ENCODE peak calls at places on chromosomes 6 and 20, in nine cellular contexts. One of them, this sample, is unnamed.

GRCh38 chr6:165602291-165602690 is 60.8 kb downstream of the PDE10A start:
- DNase-seq in HTR-8/SVneo: no peak
- DNase-seq in NCI-H446: no peak
- DNase-seq in colonic mucosa: no peak
- DNase-seq in central memory CD4-positive, alpha-beta T cell: no peak
- DNase-seq in esophagus squamous epithelium: no peak
- DNase-seq in HCEC 1CT: no peak
- DNase-seq in neural progenitor cell: no peak
- DNase-seq in psoas muscle: no peak
- DNase-seq in this sample: no peak

GRCh38 chr6:25670793-25671513 is 18.9 kb downstream of the SCGN start:
- DNase-seq in NCI-H446: no peak
- DNase-seq in psoas muscle: no peak
- DNase-seq in esophagus squamous epithelium: no peak
- DNase-seq in HCEC 1CT: peak; percentile 43
- DNase-seq in central memory CD4-positive, alpha-beta T cell: no peak
- DNase-seq in neural progenitor cell: no peak
- DNase-seq in colonic mucosa: no peak
- DNase-seq in HTR-8/SVneo: no peak
- DNase-seq in this sample: no peak

GRCh38 chr20:19412254-19412653 is 199.8 kb downstream of the SLC24A3 start:
- DNase-seq in psoas muscle: no peak
- DNase-seq in NCI-H446: no peak
- DNase-seq in esophagus squamous epithelium: no peak
- DNase-seq in neural progenitor cell: no peak
- DNase-seq in central memory CD4-positive, alpha-beta T cell: no peak
- DNase-seq in HTR-8/SVneo: no peak
- DNase-seq in colonic mucosa: no peak
- DNase-seq in HCEC 1CT: no peak
- DNase-seq in this sample: no peak

GRCh38 chr6:158717341-158718328 is 67.8 kb downstream of the SYTL3 start:
- DNase-seq in colonic mucosa: no peak
- DNase-seq in central memory CD4-positive, alpha-beta T cell: peak; percentile 34
- DNase-seq in HCEC 1CT: no peak
- DNase-seq in NCI-H446: no peak
- DNase-seq in psoas muscle: no peak
- DNase-seq in neural progenitor cell: no peak
- DNase-seq in HTR-8/SVneo: no peak
- DNase-seq in esophagus squamous epithelium: no peak
- DNase-seq in this sample: no peak

GRCh38 chr6:159533568-159533967 is 159.5 kb downstream of the SOD2 start:
- DNase-seq in HCEC 1CT: peak; percentile 29
- DNase-seq in NCI-H446: peak; percentile 12
- DNase-seq in colonic mucosa: no peak
- DNase-seq in psoas muscle: no peak
- DNase-seq in central memory CD4-positive, alpha-beta T cell: no peak
- DNase-seq in esophagus squamous epithelium: no peak
- DNase-seq in neural progenitor cell: no peak
- DNase-seq in HTR-8/SVneo: no peak
- DNase-seq in this sample: no peak

GRCh38 chr6:167907837-167908681 is 81.3 kb downstream of the AFDN start:
- DNase-seq in colonic mucosa: peak; percentile 71
- DNase-seq in HTR-8/SVneo: peak; percentile 13
- DNase-seq in HCEC 1CT: peak; percentile 7
- DNase-seq in central memory CD4-positive, alpha-beta T cell: no peak
- DNase-seq in neural progenitor cell: no peak
- DNase-seq in psoas muscle: no peak
- DNase-seq in esophagus squamous epithelium: no peak
- DNase-seq in NCI-H446: no peak
- DNase-seq in this sample: no peak

GRCh38 chr6:5619249-5619648 is 357.9 kb downstream of the FARS2 start:
- DNase-seq in central memory CD4-positive, alpha-beta T cell: peak; percentile 9
- DNase-seq in HCEC 1CT: no peak
- DNase-seq in neural progenitor cell: no peak
- DNase-seq in NCI-H446: no peak
- DNase-seq in esophagus squamous epithelium: no peak
- DNase-seq in HTR-8/SVneo: no peak
- DNase-seq in colonic mucosa: no peak
- DNase-seq in psoas muscle: no peak
- DNase-seq in this sample: peak; percentile 25

GRCh38 chr6:85323435-85324040 is 126.3 kb upstream of the NT5E start:
- DNase-seq in NCI-H446: peak; percentile 73
- DNase-seq in colonic mucosa: peak; percentile 83
- DNase-seq in neural progenitor cell: peak; percentile 89
- DNase-seq in esophagus squamous epithelium: no peak
- DNase-seq in HCEC 1CT: peak; percentile 62
- DNase-seq in central memory CD4-positive, alpha-beta T cell: peak; percentile 39
- DNase-seq in HTR-8/SVneo: peak; percentile 60
- DNase-seq in psoas muscle: peak; percentile 45
- DNase-seq in this sample: peak; percentile 51

GRCh38 chr20:55140631-55141030 is 665.2 kb downstream of the DOK5 start:
- DNase-seq in colonic mucosa: no peak
- DNase-seq in HCEC 1CT: no peak
- DNase-seq in central memory CD4-positive, alpha-beta T cell: no peak
- DNase-seq in esophagus squamous epithelium: no peak
- DNase-seq in HTR-8/SVneo: no peak
- DNase-seq in psoas muscle: peak; percentile 18
- DNase-seq in neural progenitor cell: no peak
- DNase-seq in NCI-H446: no peak
- DNase-seq in this sample: no peak

GRCh38 chr6:21131406-21131805 is 462.1 kb upstream of the SOX4 start:
- DNase-seq in NCI-H446: no peak
- DNase-seq in colonic mucosa: no peak
- DNase-seq in HTR-8/SVneo: no peak
- DNase-seq in central memory CD4-positive, alpha-beta T cell: no peak
- DNase-seq in HCEC 1CT: no peak
- DNase-seq in neural progenitor cell: no peak
- DNase-seq in esophagus squamous epithelium: no peak
- DNase-seq in psoas muscle: no peak
- DNase-seq in this sample: no peak

GRCh38 chr6:71410164-71410566 is 121.6 kb downstream of the OGFRL1 start:
- DNase-seq in esophagus squamous epithelium: no peak
- DNase-seq in HCEC 1CT: no peak
- DNase-seq in psoas muscle: no peak
- DNase-seq in neural progenitor cell: no peak
- DNase-seq in HTR-8/SVneo: no peak
- DNase-seq in central memory CD4-positive, alpha-beta T cell: no peak
- DNase-seq in NCI-H446: no peak
- DNase-seq in colonic mucosa: no peak
- DNase-seq in this sample: no peak

GRCh38 chr6:155301867-155302266 is 12.4 kb downstream of the TFB1M start:
- DNase-seq in neural progenitor cell: peak; percentile 66
- DNase-seq in central memory CD4-positive, alpha-beta T cell: no peak
- DNase-seq in HTR-8/SVneo: no peak
- DNase-seq in psoas muscle: no peak
- DNase-seq in NCI-H446: no peak
- DNase-seq in HCEC 1CT: no peak
- DNase-seq in colonic mucosa: no peak
- DNase-seq in esophagus squamous epithelium: no peak
- DNase-seq in this sample: no peak

GRCh38 chr6:75936682-75937081 is 135.8 kb downstream of the IMPG1 start:
- DNase-seq in psoas muscle: no peak
- DNase-seq in HTR-8/SVneo: no peak
- DNase-seq in esophagus squamous epithelium: no peak
- DNase-seq in neural progenitor cell: no peak
- DNase-seq in central memory CD4-positive, alpha-beta T cell: no peak
- DNase-seq in NCI-H446: no peak
- DNase-seq in HCEC 1CT: no peak
- DNase-seq in colonic mucosa: no peak
- DNase-seq in this sample: no peak

GRCh38 chr6:36999467-37000125 is 5.9 kb upstream of the FGD2 start:
- DNase-seq in esophagus squamous epithelium: no peak
- DNase-seq in HTR-8/SVneo: no peak
- DNase-seq in neural progenitor cell: no peak
- DNase-seq in HCEC 1CT: no peak
- DNase-seq in colonic mucosa: no peak
- DNase-seq in psoas muscle: no peak
- DNase-seq in NCI-H446: peak; percentile 26
- DNase-seq in central memory CD4-positive, alpha-beta T cell: no peak
- DNase-seq in this sample: no peak

GRCh38 chr6:55713411-55713810 is 134.4 kb upstream of the HMGCLL1 start:
- DNase-seq in colonic mucosa: no peak
- DNase-seq in central memory CD4-positive, alpha-beta T cell: no peak
- DNase-seq in NCI-H446: no peak
- DNase-seq in esophagus squamous epithelium: no peak
- DNase-seq in psoas muscle: no peak
- DNase-seq in HCEC 1CT: peak; percentile 85
- DNase-seq in HTR-8/SVneo: no peak
- DNase-seq in neural progenitor cell: no peak
- DNase-seq in this sample: no peak

GRCh38 chr6:149756261-149756636 is 6.7 kb downstream of the PCMT1 start:
- DNase-seq in neural progenitor cell: no peak
- DNase-seq in central memory CD4-positive, alpha-beta T cell: no peak
- DNase-seq in HTR-8/SVneo: no peak
- DNase-seq in esophagus squamous epithelium: no peak
- DNase-seq in psoas muscle: no peak
- DNase-seq in colonic mucosa: no peak
- DNase-seq in NCI-H446: no peak
- DNase-seq in HCEC 1CT: no peak
- DNase-seq in this sample: no peak

GRCh38 chr20:4764805-4765204 is 43.1 kb downstream of the PRND start:
- DNase-seq in central memory CD4-positive, alpha-beta T cell: no peak
- DNase-seq in psoas muscle: no peak
- DNase-seq in colonic mucosa: no peak
- DNase-seq in esophagus squamous epithelium: no peak
- DNase-seq in HTR-8/SVneo: no peak
- DNase-seq in neural progenitor cell: no peak
- DNase-seq in NCI-H446: no peak
- DNase-seq in HCEC 1CT: no peak
- DNase-seq in this sample: no peak

GRCh38 chr20:50992733-50993457 is 30.0 kb downstream of the KCNG1 start:
- DNase-seq in esophagus squamous epithelium: no peak
- DNase-seq in colonic mucosa: peak; percentile 74
- DNase-seq in central memory CD4-positive, alpha-beta T cell: peak; percentile 27
- DNase-seq in HTR-8/SVneo: peak; percentile 95
- DNase-seq in psoas muscle: no peak
- DNase-seq in NCI-H446: peak; percentile 85
- DNase-seq in HCEC 1CT: peak; percentile 52
- DNase-seq in neural progenitor cell: peak; percentile 85
- DNase-seq in this sample: peak; percentile 33

GRCh38 chr6:43983632-43984031 is 143.6 kb downstream of the MRPL14 start:
- DNase-seq in HTR-8/SVneo: no peak
- DNase-seq in esophagus squamous epithelium: no peak
- DNase-seq in neural progenitor cell: no peak
- DNase-seq in central memory CD4-positive, alpha-beta T cell: no peak
- DNase-seq in NCI-H446: no peak
- DNase-seq in colonic mucosa: no peak
- DNase-seq in HCEC 1CT: no peak
- DNase-seq in psoas muscle: no peak
- DNase-seq in this sample: no peak

GRCh38 chr20:23136893-23137745 is 51.0 kb upstream of the CD93 start:
- DNase-seq in HTR-8/SVneo: peak; percentile 40
- DNase-seq in neural progenitor cell: no peak
- DNase-seq in NCI-H446: no peak
- DNase-seq in central memory CD4-positive, alpha-beta T cell: no peak
- DNase-seq in esophagus squamous epithelium: no peak
- DNase-seq in HCEC 1CT: no peak
- DNase-seq in colonic mucosa: no peak
- DNase-seq in psoas muscle: peak; percentile 89
- DNase-seq in this sample: no peak

GRCh38 chr6:14542670-14543366 is 425.2 kb downstream of the CD83 start:
- DNase-seq in central memory CD4-positive, alpha-beta T cell: no peak
- DNase-seq in neural progenitor cell: no peak
- DNase-seq in HCEC 1CT: peak; percentile 72
- DNase-seq in esophagus squamous epithelium: no peak
- DNase-seq in colonic mucosa: no peak
- DNase-seq in HTR-8/SVneo: peak; percentile 44
- DNase-seq in NCI-H446: no peak
- DNase-seq in psoas muscle: no peak
- DNase-seq in this sample: peak; percentile 10

GRCh38 chr6:34663887-34664269 is 32.7 kb downstream of the ILRUN start:
- DNase-seq in HTR-8/SVneo: no peak
- DNase-seq in colonic mucosa: no peak
- DNase-seq in psoas muscle: no peak
- DNase-seq in HCEC 1CT: peak; percentile 35
- DNase-seq in NCI-H446: no peak
- DNase-seq in esophagus squamous epithelium: no peak
- DNase-seq in central memory CD4-positive, alpha-beta T cell: no peak
- DNase-seq in neural progenitor cell: no peak
- DNase-seq in this sample: no peak

GRCh38 chr6:32615885-32616532 is 21.2 kb upstream of the HLA-DQA1 start:
- DNase-seq in NCI-H446: no peak
- DNase-seq in HCEC 1CT: no peak
- DNase-seq in colonic mucosa: no peak
- DNase-seq in central memory CD4-positive, alpha-beta T cell: no peak
- DNase-seq in psoas muscle: no peak
- DNase-seq in neural progenitor cell: no peak
- DNase-seq in HTR-8/SVneo: no peak
- DNase-seq in esophagus squamous epithelium: no peak
- DNase-seq in this sample: no peak

GRCh38 chr20:34271961-34272360 is 30.7 kb downstream of the ASIP start:
- DNase-seq in psoas muscle: no peak
- DNase-seq in esophagus squamous epithelium: no peak
- DNase-seq in NCI-H446: no peak
- DNase-seq in central memory CD4-positive, alpha-beta T cell: no peak
- DNase-seq in HTR-8/SVneo: peak; percentile 44
- DNase-seq in neural progenitor cell: no peak
- DNase-seq in HCEC 1CT: no peak
- DNase-seq in colonic mucosa: no peak
- DNase-seq in this sample: no peak

GRCh38 chr20:58148891-58149290 is 79.6 kb downstream of the ANKRD60 start:
- DNase-seq in HTR-8/SVneo: no peak
- DNase-seq in psoas muscle: no peak
- DNase-seq in central memory CD4-positive, alpha-beta T cell: no peak
- DNase-seq in esophagus squamous epithelium: no peak
- DNase-seq in NCI-H446: no peak
- DNase-seq in neural progenitor cell: no peak
- DNase-seq in HCEC 1CT: no peak
- DNase-seq in colonic mucosa: no peak
- DNase-seq in this sample: no peak

GRCh38 chr20:62737971-62738881 is 29.6 kb downstream of the NTSR1 start:
- DNase-seq in HTR-8/SVneo: no peak
- DNase-seq in psoas muscle: no peak
- DNase-seq in NCI-H446: no peak
- DNase-seq in esophagus squamous epithelium: no peak
- DNase-seq in HCEC 1CT: no peak
- DNase-seq in neural progenitor cell: peak; percentile 41
- DNase-seq in central memory CD4-positive, alpha-beta T cell: no peak
- DNase-seq in colonic mucosa: no peak
- DNase-seq in this sample: no peak

GRCh38 chr6:105308840-105309239 is 94.0 kb downstream of the PREP start:
- DNase-seq in neural progenitor cell: no peak
- DNase-seq in psoas muscle: no peak
- DNase-seq in central memory CD4-positive, alpha-beta T cell: no peak
- DNase-seq in NCI-H446: no peak
- DNase-seq in colonic mucosa: no peak
- DNase-seq in HCEC 1CT: no peak
- DNase-seq in HTR-8/SVneo: no peak
- DNase-seq in esophagus squamous epithelium: no peak
- DNase-seq in this sample: no peak